ENCODE peak calls at places on chromosomes 3 and 15, in five cellular contexts. T is Right ventricle myocardium superior; Q is activated effector memory CD4-positive, alpha-beta T cell treated with Interleukin-2 at 50 U/mL for 16 hours; E is RCC 7860; K is amygdala. R is an unnamed sample.

GRCh38 chr15:35696767-35697231 is 150.8 kb upstream of the DPH6 start:
- DNase-seq in T (no peak), Q (no peak), E (peak), K (no peak), R (no peak)

GRCh38 chr15:48972750-48973503 is 9.2 kb upstream of the SHC4 start:
- DNase-seq in T (no peak), Q (no peak), E (no peak), K (no peak), R (peak)

GRCh38 chr15:40081691-40082194 is 26.9 kb downstream of the BMF start:
- DNase-seq in T (peak), Q (no peak), E (no peak), K (no peak), R (peak)

GRCh38 chr15:100919481-100920405 is 586 bp downstream of the LRRK1 start:
- DNase-seq in T (no peak), Q (no peak), E (no peak), K (no peak), R (peak)

GRCh38 chr3:30156586-30157498 is 449.6 kb upstream of the TGFBR2 start:
- DNase-seq in T (no peak), Q (no peak), E (no peak), K (no peak), R (no peak)

GRCh38 chr3:14680716-14681115 is 5.8 kb downstream of the C3orf20 start:
- DNase-seq in T (no peak), Q (no peak), E (no peak), K (no peak), R (no peak)

GRCh38 chr3:187973977-187974856 is 179.7 kb upstream of the LPP start:
- DNase-seq in T (no peak), Q (no peak), E (no peak), K (no peak), R (no peak)

GRCh38 chr3:123634149-123635051 is 49.5 kb upstream of the HACD2 start:
- DNase-seq in T (no peak), Q (no peak), E (no peak), K (no peak), R (no peak)

GRCh38 chr3:48564022-48564421 is 441 bp upstream of the UCN2 start:
- DNase-seq in T (peak), Q (no peak), E (peak), K (no peak), R (peak)

GRCh38 chr15:73273181-73274002 is 95.4 kb downstream of the HCN4 start:
- DNase-seq in T (no peak), Q (peak), E (peak), K (no peak), R (no peak)

GRCh38 chr15:90558182-90558581 is 28.5 kb downstream of the CRTC3 start:
- DNase-seq in T (peak), Q (no peak), E (no peak), K (no peak), R (peak)

GRCh38 chr3:119880966-119881365 is 99.1 kb downstream of the NR1I2 start:
- DNase-seq in T (no peak), Q (no peak), E (no peak), K (no peak), R (no peak)

GRCh38 chr15:47431501-47431900 is 285.8 kb upstream of the SEMA6D start:
- DNase-seq in T (no peak), Q (no peak), E (no peak), K (no peak), R (no peak)

GRCh38 chr3:2765002-2765579 is 345.1 kb downstream of the IL5RA start:
- DNase-seq in T (no peak), Q (no peak), E (no peak), K (no peak), R (no peak)

GRCh38 chr3:47394140-47394855 is 13.5 kb downstream of the PTPN23 start:
- DNase-seq in T (no peak), Q (no peak), E (no peak), K (no peak), R (no peak)

GRCh38 chr15:46251873-46252272 is 617.0 kb downstream of the SQOR start:
- DNase-seq in T (no peak), Q (no peak), E (no peak), K (no peak), R (no peak)

GRCh38 chr3:140006331-140006730 is 71.3 kb downstream of the CLSTN2 start:
- DNase-seq in T (no peak), Q (no peak), E (no peak), K (no peak), R (no peak)

GRCh38 chr15:73757571-73757970 is 4.4 kb upstream of the INSYN1 start:
- DNase-seq in T (no peak), Q (no peak), E (no peak), K (no peak), R (no peak)

GRCh38 chr15:90883971-90884718 is at the start of gene FES:
- DNase-seq in T (peak), Q (no peak), E (no peak), K (no peak), R (peak)

GRCh38 chr15:72599855-72600464 is 54.5 kb upstream of the GOLGA6B start:
- DNase-seq in T (no peak), Q (no peak), E (peak), K (no peak), R (no peak)

GRCh38 chr3:183375337-183375736 is 53.1 kb downstream of the MCF2L2 start:
- DNase-seq in T (no peak), Q (no peak), E (no peak), K (no peak), R (no peak)

GRCh38 chr15:44468713-44469385 is 41.4 kb downstream of the CTDSPL2 start:
- DNase-seq in T (no peak), Q (no peak), E (peak), K (no peak), R (no peak)

GRCh38 chr3:16884748-16885587 is at the start of gene PLCL2:
- DNase-seq in T (peak), Q (peak), E (no peak), K (no peak), R (peak)

GRCh38 chr15:82047493-82048446 is 2.0 kb upstream of the MEX3B start:
- DNase-seq in T (no peak), Q (no peak), E (no peak), K (no peak), R (no peak)

GRCh38 chr15:58369261-58369699 is 62.5 kb upstream of the LIPC start:
- DNase-seq in T (no peak), Q (no peak), E (peak), K (no peak), R (no peak)

GRCh38 chr3:194312743-194313281 is 38.3 kb downstream of the CPN2 start:
- DNase-seq in T (peak), Q (no peak), E (peak), K (no peak), R (peak)